ENCODE peak calls at places on chromosome 14, in four cellular contexts. Z is transverse colon, Q is body of pancreas, R is tibial nerve. S is an unnamed sample.

GRCh38 chr14:90487031-90487430 is 90.2 kb downstream of the CALM1 start:
- DNase-seq in Z (no peak), Q (no peak), R (no peak), S (no peak)

GRCh38 chr14:104266643-104267575 is 128.5 kb downstream of the KIF26A start:
- DNase-seq in Z (no peak), Q (peak; percentile 5), R (no peak), S (no peak)

GRCh38 chr14:31124197-31124596 is 83.4 kb downstream of the HECTD1 start:
- DNase-seq in Z (no peak), Q (no peak), R (no peak), S (no peak)

GRCh38 chr14:68286667-68287066 is 467.1 kb downstream of the RAD51B start:
- DNase-seq in Z (no peak), Q (no peak), R (no peak), S (no peak)

GRCh38 chr14:37436519-37436918 is 158.5 kb downstream of the FOXA1 start:
- DNase-seq in Z (no peak), Q (no peak), R (no peak), S (no peak)

GRCh38 chr14:50087350-50088116 is 28.8 kb downstream of the VCPKMT start:
- DNase-seq in Z (no peak), Q (no peak), R (no peak), S (no peak)

GRCh38 chr14:77230914-77231313 is 40.1 kb downstream of the NGB start:
- DNase-seq in Z (no peak), Q (no peak), R (no peak), S (no peak)

GRCh38 chr14:100159865-100160533 is 554 bp upstream of the DEGS2 start:
- DNase-seq in Z (no peak), Q (no peak), R (no peak), S (no peak)

GRCh38 chr14:22572562-22573058 is 16.4 kb downstream of the DAD1 start:
- DNase-seq in Z (no peak), Q (no peak), R (no peak), S (no peak)

GRCh38 chr14:76761198-76761848 is at the start of gene VASH1:
- DNase-seq in Z (peak; percentile 53), Q (no peak), R (no peak), S (peak; percentile 80)

GRCh38 chr14:100297320-100298300 is 8.6 kb downstream of the SLC25A29 start:
- DNase-seq in Z (peak; percentile 72), Q (peak; percentile 42), R (peak; percentile 75), S (peak; percentile 89)

GRCh38 chr14:31268216-31268615 is 60.6 kb upstream of the HECTD1 start:
- DNase-seq in Z (no peak), Q (no peak), R (no peak), S (no peak)

GRCh38 chr14:53954551-53955233 is 1.9 kb downstream of the BMP4 start:
- DNase-seq in Z (no peak), Q (no peak), R (peak; percentile 30), S (no peak)

GRCh38 chr14:96204151-96205058 is at the start of gene BDKRB2:
- DNase-seq in Z (peak; percentile 82), Q (peak; percentile 82), R (peak; percentile 74), S (peak; percentile 73)

GRCh38 chr14:101200650-101201516 is 297.4 kb upstream of the RTL1 start:
- DNase-seq in Z (no peak), Q (no peak), R (no peak), S (no peak)

GRCh38 chr14:66508846-66509621 is 1.1 kb downstream of the GPHN start:
- DNase-seq in Z (peak; percentile 50), Q (peak; percentile 37), R (peak; percentile 30), S (peak; percentile 61)

GRCh38 chr14:91059576-91060471 is 617 bp downstream of the RPS6KA5 start:
- DNase-seq in Z (peak; percentile 63), Q (peak; percentile 43), R (no peak), S (peak; percentile 49)

GRCh38 chr14:24483604-24484252 is 24.3 kb downstream of the CMA1 start:
- DNase-seq in Z (no peak), Q (no peak), R (no peak), S (peak; percentile 75)

GRCh38 chr14:100582496-100583165 is 4.6 kb downstream of the BEGAIN start:
- DNase-seq in Z (no peak), Q (no peak), R (no peak), S (no peak)

GRCh38 chr14:103138483-103139370 is 15.5 kb downstream of the TNFAIP2 start:
- DNase-seq in Z (no peak), Q (no peak), R (no peak), S (no peak)

GRCh38 chr14:103140316-103141109 is 17.3 kb downstream of the TNFAIP2 start:
- DNase-seq in Z (no peak), Q (no peak), R (no peak), S (no peak)

GRCh38 chr14:103137721-103138482 is 14.6 kb downstream of the TNFAIP2 start:
- DNase-seq in Z (no peak), Q (no peak), R (no peak), S (no peak)

GRCh38 chr14:103141117-103141796 is 18.0 kb downstream of the TNFAIP2 start:
- DNase-seq in Z (peak; percentile 63), Q (peak; percentile 51), R (no peak), S (peak; percentile 65)

DNA sequence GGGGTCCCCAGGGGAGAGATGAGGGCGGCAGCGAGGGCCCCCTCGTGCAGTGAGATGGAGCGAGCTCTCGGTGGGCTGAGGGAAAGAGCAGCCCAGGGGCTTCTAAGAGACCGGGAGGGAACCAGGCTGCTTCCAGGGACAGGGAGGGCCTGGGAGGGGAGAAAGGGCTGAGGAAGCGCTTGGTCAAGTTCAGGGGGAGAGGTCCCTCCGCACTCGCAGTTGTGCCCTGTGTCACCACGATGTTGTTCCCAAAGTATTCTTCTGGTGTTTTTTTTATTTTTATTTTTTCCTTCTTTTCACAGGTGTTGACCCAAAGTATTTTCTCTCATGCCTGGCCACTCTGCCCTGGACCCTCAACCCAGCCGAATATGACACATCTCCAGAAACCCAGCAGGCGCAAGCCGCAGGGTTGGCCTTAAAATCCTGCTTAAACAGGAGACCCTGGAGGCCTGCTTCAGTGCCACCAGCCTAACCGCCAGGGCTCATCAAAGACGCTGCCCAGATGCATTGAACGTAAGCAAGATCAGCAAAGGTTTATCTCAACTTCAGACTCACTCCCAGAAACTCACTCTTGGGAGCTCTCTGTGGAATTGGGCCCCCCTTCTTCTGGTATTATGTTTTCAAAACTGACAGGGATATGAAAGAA is 16.2 kb downstream of the TNFAIP2 start:
- DNase-seq in Z (no peak), Q (no peak), R (no peak), S (no peak)
- H3K4me3 ChIP-seq in Z (no peak overlapping the region), Q (no peak overlapping the region), R (peak overlapping the region; percentile 33), S (no peak overlapping the region)

GRCh38 chr14:21258194-21258888 is 10.9 kb downstream of the HNRNPC start:
- DNase-seq in Z (no peak), Q (no peak), R (no peak), S (no peak)
- TF ChIP-seq POLR2A in Z (no peak), Q (no peak), R (no peak), S (peak; percentile 10)

GRCh38 chr14:105315941-105316562 is 1.5 kb downstream of the PACS2 start:
- DNase-seq in Z (no peak), Q (no peak), R (no peak), S (peak; percentile 71)
- H3K4me3 ChIP-seq in Z (peak overlapping the region; percentile 71), Q (no peak overlapping the region), R (peak overlapping the region; percentile 72), S (no peak overlapping the region)

GRCh38 chr14:92951912-92952471 is 29.0 kb downstream of the CHGA start:
- DNase-seq in Z (peak; percentile 84), Q (peak; percentile 84), R (peak; percentile 85), S (peak; percentile 74)

GRCh38 chr14:92949496-92950192 is 26.7 kb downstream of the CHGA start:
- DNase-seq in Z (no peak), Q (no peak), R (no peak), S (no peak)

GRCh38 chr14:92950193-92950540 is 27.2 kb downstream of the CHGA start:
- DNase-seq in Z (no peak), Q (no peak), R (no peak), S (no peak)

GRCh38 chr14:92951261-92951660 is 28.3 kb downstream of the CHGA start:
- DNase-seq in Z (no peak), Q (no peak), R (no peak), S (no peak)

GRCh38 chr14:92950773-92951172 is 27.8 kb downstream of the CHGA start:
- DNase-seq in Z (no peak), Q (no peak), R (no peak), S (no peak)
- TF ChIP-seq POLR2A in Z (no peak), Q (no peak), R (no peak), S (no peak)